ENCODE peak calls at places on chromosomes 12 and 14, in four cellular contexts. Q, M, H and F are unnamed samples.
A peak's percentile ranks its signal among the peaks of the same experiment; 100 is the strongest.

GRCh38 chr12:113070117-113070906 is 13.8 kb downstream of the DTX1 start:
- DNase-seq in H (no peak), M (no peak), Q (no peak), F (peak; percentile 82)

GRCh38 chr14:103130965-103131364 is 7.7 kb downstream of the TNFAIP2 start:
- DNase-seq in M (no peak), Q (peak; percentile 98), H (peak; percentile 89), F (peak; percentile 92)

GRCh38 chr12:106246891-106247730 is 709 bp downstream of the CKAP4 start:
- DNase-seq in Q (peak; percentile 42), H (peak; percentile 83), M (peak; percentile 63), F (peak; percentile 93)

GRCh38 chr14:61544448-61545202 is 150.7 kb upstream of the HIF1A start:
- DNase-seq in Q (no peak), H (no peak), M (no peak), F (no peak)

GRCh38 chr12:75877588-75878381 is 153.8 kb downstream of the PHLDA1 start:
- DNase-seq in Q (no peak), M (no peak), H (no peak), F (no peak)

GRCh38 chr12:124524231-124524925 is 43.0 kb downstream of the NCOR2 start:
- DNase-seq in H (no peak), M (no peak), Q (no peak), F (peak; percentile 66)

GRCh38 chr12:210277-211141 is 3.4 kb downstream of the SLC6A12 start:
- DNase-seq in M (no peak), Q (no peak), H (no peak), F (peak; percentile 58)

GRCh38 chr14:77124345-77125274 is 17.0 kb downstream of the ZDHHC22 start:
- DNase-seq in Q (peak; percentile 81), M (no peak), H (no peak), F (peak; percentile 80)

GRCh38 chr12:113852273-113852672 is 113.9 kb downstream of the RBM19 start:
- DNase-seq in H (no peak), Q (no peak), M (no peak), F (no peak)

GRCh38 chr14:101332281-101332680 is 229.0 kb upstream of the DIO3 start:
- DNase-seq in Q (no peak), H (no peak), M (no peak), F (no peak)

GRCh38 chr12:98295681-98296080 is 219.7 kb upstream of the TMPO start:
- DNase-seq in H (no peak), M (no peak), Q (no peak), F (no peak)

GRCh38 chr12:92987362-92987761 is 58.3 kb upstream of the EEA1 start:
- DNase-seq in H (no peak), M (no peak), Q (no peak), F (no peak)

GRCh38 chr12:113246478-113247122 is 25.3 kb downstream of the TPCN1 start:
- DNase-seq in H (no peak), M (peak; percentile 71), Q (peak; percentile 31), F (peak; percentile 86)

GRCh38 chr12:2406903-2407302 is 354.1 kb downstream of the CACNA1C start:
- DNase-seq in Q (no peak), H (peak; percentile 59), M (no peak), F (no peak)

DNA sequence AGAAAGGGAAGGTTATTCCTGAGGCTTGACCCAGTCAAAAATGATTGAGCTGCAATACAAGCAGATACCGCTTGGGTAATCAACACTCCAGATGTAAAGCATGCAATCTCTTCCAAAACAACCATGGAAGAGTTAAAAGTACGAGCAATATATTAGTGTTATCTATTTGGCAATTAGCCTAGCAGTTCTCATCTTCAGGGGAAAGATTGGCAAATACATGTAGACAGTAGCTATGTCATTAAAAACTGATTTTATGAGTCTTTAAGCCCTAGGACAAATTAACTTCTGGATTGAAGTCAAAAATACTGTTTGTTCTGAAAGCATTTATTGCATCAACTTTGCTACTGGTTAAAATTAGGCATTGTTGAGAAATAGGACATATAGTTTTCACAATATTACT is 9.3 kb upstream of the GYS2 start:
- DNase-seq in H (no peak), M (no peak), Q (no peak), F (no peak)
- H3K4me3 ChIP-seq in H (no peak overlapping the region), M (no peak overlapping the region), Q (no peak overlapping the region), F (no peak overlapping the region)

GRCh38 chr14:90698379-90698869 is 117.8 kb downstream of the TTC7B start:
- DNase-seq in H (peak; percentile 92), M (no peak), Q (no peak), F (peak; percentile 82)
- H3K27ac ChIP-seq in H (peak overlapping the region; percentile 86), M (peak overlapping the region; percentile 54), Q (no peak overlapping the region), F (no peak overlapping the region)

GRCh38 chr12:78793491-78793890 is 71.1 kb upstream of the SYT1 start:
- DNase-seq in H (no peak), M (no peak), Q (no peak), F (no peak)
- H3K4me1 ChIP-seq in H (no peaks in the 10 kb centered on the region), M (no peaks in the 10 kb centered on the region), Q (no peaks in the 10 kb centered on the region), F (no peaks in the 10 kb centered on the region)

GRCh38 chr14:66036598-66036997 is 449.6 kb upstream of the CCDC196 start:
- DNase-seq in M (no peak), Q (no peak), H (no peak), F (no peak)

GRCh38 chr14:66038214-66038977 is 447.8 kb upstream of the CCDC196 start:
- DNase-seq in H (peak; percentile 62), Q (peak; percentile 6), M (no peak), F (no peak)

GRCh38 chr14:66037361-66037760 is 448.8 kb upstream of the CCDC196 start:
- DNase-seq in M (no peak), H (no peak), Q (no peak), F (no peak)

GRCh38 chr14:66043921-66044320 is 442.2 kb upstream of the CCDC196 start:
- DNase-seq in M (no peak), H (no peak), Q (no peak), F (no peak)

GRCh38 chr14:66039495-66039894 is 446.7 kb upstream of the CCDC196 start:
- DNase-seq in Q (no peak), M (no peak), H (no peak), F (no peak)
- H3K4me3 ChIP-seq in Q (no peak overlapping the region), M (no peak overlapping the region), H (no peak overlapping the region), F (no peak overlapping the region)

GRCh38 chr12:57605308-57606015 is 838 bp downstream of the DTX3 start:
- DNase-seq in H (no peak), M (no peak), Q (no peak), F (no peak)
- H3K27ac ChIP-seq in H (peak overlapping the region; percentile 97), M (peak overlapping the region; percentile 97), Q (no peak overlapping the region), F (peak overlapping the region; percentile 69)

DNA sequence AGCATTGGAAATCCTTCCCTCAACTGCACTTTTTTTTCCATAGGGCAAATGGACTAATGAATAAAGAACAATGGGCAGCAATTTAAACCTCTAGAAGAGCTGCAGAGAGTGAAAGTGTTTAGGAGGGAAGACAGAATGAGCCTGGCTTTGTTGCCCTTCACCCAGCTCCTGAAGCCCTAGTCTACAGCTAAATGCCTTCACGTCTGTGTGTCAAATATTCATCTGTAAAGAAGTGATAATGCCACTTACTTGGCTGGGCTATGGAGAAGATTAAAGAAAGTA is 45.6 kb downstream of the FLRT2 start:
- DNase-seq in M (no peak), Q (no peak), H (no peak), F (no peak)
- H3K4me1 ChIP-seq in M (peaks cover 6% of the 10 kb centered on the region), Q (no peaks in the 10 kb centered on the region), H (no peaks in the 10 kb centered on the region), F (no peaks in the 10 kb centered on the region)